ENCODE peak calls at places on chromosomes 6 and 20, in five cellular contexts. A, E, O, S and F are unnamed samples.
A peak's percentile ranks its signal among the peaks of the same experiment; 100 is the strongest.

GRCh38 chr20:1819311-1820136 is 75.7 kb upstream of the SIRPA start:
- DNase-seq in A (peak; percentile 16), E (no peak), O (no peak), S (no peak), F (no peak)

GRCh38 chr6:56649053-56649769 is 6.5 kb upstream of the DST start:
- DNase-seq in A (no peak), E (no peak), O (no peak), S (peak; percentile 78), F (peak; percentile 29)

GRCh38 chr6:160256445-160256844 is 2.2 kb downstream of the SLC22A2 start:
- DNase-seq in A (no peak), E (no peak), O (no peak), S (no peak), F (no peak)

GRCh38 chr6:138856654-138857053 is 60.8 kb downstream of the ECT2L start:
- DNase-seq in A (no peak), E (no peak), O (no peak), S (no peak), F (no peak)

GRCh38 chr20:47211036-47211435 is 145.5 kb downstream of the ZMYND8 start:
- DNase-seq in A (no peak), E (no peak), O (no peak), S (no peak), F (no peak)

GRCh38 chr20:2751868-2752630 is 48.4 kb downstream of the CPXM1 start:
- DNase-seq in A (peak; percentile 83), E (peak; percentile 55), O (no peak), S (peak; percentile 15), F (no peak)

GRCh38 chr20:11585752-11586352 is 331.8 kb upstream of the BTBD3 start:
- DNase-seq in A (no peak), E (no peak), O (no peak), S (peak; percentile 22), F (peak; percentile 17)

GRCh38 chr6:154516276-154516675 is 5.8 kb upstream of the CNKSR3 start:
- DNase-seq in A (no peak), E (no peak), O (no peak), S (no peak), F (no peak)

GRCh38 chr6:43856005-43856765 is 86.2 kb downstream of the VEGFA start:
- DNase-seq in A (no peak), E (no peak), O (peak; percentile 36), S (no peak), F (no peak)

GRCh38 chr6:73225396-73225795 is at the start of gene KHDC1L:
- DNase-seq in A (no peak), E (no peak), O (no peak), S (no peak), F (no peak)

GRCh38 chr20:55540013-55540412 is 465.3 kb downstream of the CBLN4 start:
- DNase-seq in A (no peak), E (no peak), O (no peak), S (no peak), F (no peak)

GRCh38 chr6:167130008-167130677 is 7.2 kb downstream of the CCR6 start:
- DNase-seq in A (no peak), E (no peak), O (no peak), S (no peak), F (no peak)